ENCODE peak calls at places on chromosomes 5 and 9, in six cellular contexts. F, P, D, Y, C and K are unnamed samples.

GRCh38 chr9:109329274-109330258 is 8.7 kb upstream of the EPB41L4B start:
- DNase-seq in C (no peak), Y (peak), D (peak), P (no peak), F (peak), K (no peak)

GRCh38 chr5:74866653-74867162 is 521 bp upstream of the FAM169A start:
- DNase-seq in P (peak), C (no peak), F (no peak), Y (peak), D (no peak), K (no peak)

GRCh38 chr9:113913426-113914195 is 37.5 kb downstream of the ZNF618 start:
- DNase-seq in P (no peak), Y (no peak), D (peak), F (peak), C (no peak), K (no peak)

GRCh38 chr5:87732875-87733768 is 320.4 kb upstream of the CCNH start:
- DNase-seq in F (no peak), D (no peak), P (no peak), Y (no peak), C (no peak), K (no peak)

GRCh38 chr5:156094001-156094400 is 233.0 kb upstream of the SGCD start:
- DNase-seq in Y (no peak), P (no peak), C (no peak), F (no peak), D (no peak), K (no peak)

GRCh38 chr5:103589416-103590175 is 27.0 kb upstream of the NUDT12 start:
- DNase-seq in C (peak), P (no peak), D (no peak), F (peak), Y (no peak), K (no peak)

GRCh38 chr9:127626752-127627493 is 14.8 kb downstream of the STXBP1 start:
- DNase-seq in D (no peak), F (no peak), Y (no peak), C (no peak), P (no peak), K (no peak)

GRCh38 chr9:96654450-96655197 is 493 bp downstream of the PRXL2C start:
- DNase-seq in F (peak), D (peak), C (peak), Y (peak), P (peak), K (no peak)

GRCh38 chr9:83060557-83060956 is 2.4 kb downstream of the RASEF start:
- DNase-seq in D (peak), C (no peak), P (peak), Y (peak), F (no peak), K (no peak)

GRCh38 chr9:132614324-132614723 is 31.9 kb downstream of the BARHL1 start:
- DNase-seq in F (no peak), P (no peak), Y (no peak), D (no peak), C (no peak), K (no peak)

GRCh38 chr5:78283105-78283504 is 11.4 kb downstream of the AP3B1 start:
- DNase-seq in Y (no peak), C (no peak), P (no peak), F (no peak), D (no peak), K (no peak)

GRCh38 chr5:103569313-103570060 is 6.9 kb upstream of the NUDT12 start:
- DNase-seq in C (no peak), D (peak), F (no peak), P (no peak), Y (peak), K (peak)

GRCh38 chr5:24364711-24365110 is 280.1 kb downstream of the CDH10 start:
- DNase-seq in F (no peak), Y (peak), P (no peak), C (no peak), D (no peak), K (no peak)

GRCh38 chr5:136137497-136138220 is 5.0 kb downstream of the SMAD5 start:
- DNase-seq in D (no peak), P (no peak), C (no peak), F (no peak), Y (no peak), K (no peak)

GRCh38 chr5:119221330-119221729 is 134.5 kb upstream of the TNFAIP8 start:
- DNase-seq in C (no peak), F (no peak), Y (no peak), D (no peak), P (no peak), K (no peak)

GRCh38 chr5:14879985-14880589 is 8.5 kb upstream of the ANKH start:
- DNase-seq in C (no peak), F (peak), D (no peak), P (no peak), Y (peak), K (no peak)

GRCh38 chr5:174052636-174053035 is 7.1 kb downstream of the NSG2 start:
- DNase-seq in P (no peak), Y (no peak), D (no peak), C (no peak), F (no peak), K (no peak)

GRCh38 chr5:144191998-144192397 is 21.3 kb downstream of the KCTD16 start:
- DNase-seq in D (no peak), C (peak), Y (peak), P (peak), F (peak), K (peak)

GRCh38 chr5:40165789-40166728 is 513.7 kb upstream of the PTGER4 start:
- DNase-seq in D (no peak), P (no peak), F (peak), C (peak), Y (no peak), K (no peak)

GRCh38 chr5:150113047-150113744 is 26.8 kb upstream of the CSF1R start:
- DNase-seq in Y (peak), P (no peak), D (peak), F (peak), C (no peak), K (no peak)

GRCh38 chr9:91089405-91090131 is 272.1 kb downstream of the AUH start:
- DNase-seq in F (peak), D (peak), C (peak), P (no peak), Y (peak), K (no peak)

GRCh38 chr5:154722097-154722496 is 33.1 kb upstream of the LARP1 start:
- DNase-seq in C (no peak), D (no peak), F (no peak), P (no peak), Y (no peak), K (no peak)

GRCh38 chr5:40568548-40568947 is 111.2 kb upstream of the PTGER4 start:
- DNase-seq in P (no peak), C (no peak), Y (no peak), F (no peak), D (no peak), K (no peak)

GRCh38 chr5:8949908-8950307 is 596.0 kb downstream of the SEMA5A start:
- DNase-seq in P (no peak), C (no peak), Y (no peak), F (no peak), D (no peak), K (peak)

GRCh38 chr5:141363952-141364660 is at the start of gene PCDHGA5:
- DNase-seq in Y (no peak), F (peak), P (no peak), C (no peak), D (no peak), K (no peak)

DNA sequence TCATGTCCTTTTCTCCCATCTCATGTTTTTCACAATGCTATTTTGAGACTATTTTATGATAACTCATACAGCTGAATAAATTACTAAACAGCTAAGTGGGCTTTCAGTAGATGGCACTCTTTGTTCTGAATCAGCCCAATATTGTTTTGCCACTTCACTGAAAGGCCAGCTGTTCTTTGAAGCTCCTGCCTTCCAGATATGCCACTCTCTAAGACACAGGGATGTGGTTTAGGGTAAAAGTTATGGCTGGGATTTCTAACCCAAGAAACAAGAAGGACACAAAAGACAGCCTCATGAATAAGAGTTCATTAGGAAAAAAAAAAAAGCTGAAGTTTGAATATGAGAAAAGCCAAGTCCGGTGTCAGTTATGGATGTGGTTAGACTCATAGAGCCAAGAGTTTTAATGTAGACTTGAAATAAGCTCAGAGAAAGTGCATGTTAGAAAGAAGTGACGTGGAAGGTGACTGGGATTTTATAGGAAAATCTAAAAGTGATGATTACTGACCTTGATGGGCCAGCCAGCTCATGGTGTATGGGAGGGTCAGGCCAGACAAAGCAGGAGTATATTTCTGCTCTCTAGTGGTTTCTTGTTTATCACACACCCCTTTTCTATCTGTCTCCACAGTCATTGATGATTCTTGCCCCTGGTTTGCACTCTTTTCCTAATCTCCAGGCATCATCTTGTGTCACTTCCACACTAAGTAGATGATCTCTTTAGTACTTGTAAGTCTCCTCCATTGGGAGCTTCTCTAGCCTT is 488.5 kb downstream of the NR2F1-AS1 start:
- DNase-seq in D (no peak), F (peak), Y (no peak), P (no peak), C (peak), K (peak)
- TF ChIP-seq CTCF in D (no peak), F (peak), Y (peak), P (peak), C (peak), K (peak)

GRCh38 chr9:125522328-125522725 is 184.7 kb downstream of the MAPKAP1 start:
- DNase-seq in P (no peak), Y (no peak), F (peak), C (peak), D (no peak), K (no peak)
- H3K4me3 ChIP-seq in P (no peak), Y (no peak), F (no peak), C (no peak), D (no peak), K (no peak)

DNA sequence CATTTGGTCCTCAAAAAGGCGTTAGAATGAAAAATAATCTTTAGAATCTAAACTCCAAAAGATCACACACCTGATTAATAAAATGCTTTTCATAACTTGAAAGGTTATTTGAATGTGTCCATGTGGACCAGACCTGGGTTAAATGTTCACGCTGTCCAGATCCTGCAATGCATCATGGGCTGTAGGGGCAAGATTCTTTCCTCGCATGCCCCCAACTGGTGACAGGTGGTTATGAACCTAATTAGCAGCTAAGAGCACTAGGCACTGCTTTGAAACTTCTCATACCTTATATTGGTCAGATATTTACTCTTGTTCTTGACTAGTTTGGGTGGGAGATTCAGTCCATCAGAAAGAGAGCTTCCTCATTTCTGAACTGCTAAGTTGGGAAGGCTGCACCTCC is 19.3 kb upstream of the PIP5K1B start:
- DNase-seq in F (peak), C (no peak), D (peak), Y (no peak), P (peak), K (no peak)
- TF ChIP-seq CTCF in F (peak), C (no peak), D (no peak), Y (peak), P (no peak), K (peak)

DNA sequence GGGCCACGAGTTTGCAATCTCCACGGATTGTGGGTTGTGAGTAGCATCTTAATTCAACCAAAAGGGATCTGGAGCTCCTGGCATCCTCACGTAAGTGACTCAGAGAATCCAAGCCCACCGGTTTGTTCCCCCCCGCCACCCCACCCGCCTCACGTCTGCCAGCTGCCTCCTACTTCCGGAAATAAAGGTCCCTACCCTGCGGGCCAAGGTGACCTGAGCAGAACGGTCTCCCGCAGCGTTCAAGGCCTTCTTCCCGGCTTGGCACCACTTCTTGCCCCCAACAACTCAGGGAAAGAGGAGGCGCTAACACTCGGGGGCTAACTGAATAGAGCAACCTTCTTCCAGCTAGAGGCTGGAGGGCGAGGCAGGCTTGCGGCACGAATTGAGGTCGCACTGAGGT is 8.8 kb upstream of the GPRIN1 start:
- DNase-seq in Y (no peak), C (no peak), D (no peak), P (no peak), F (no peak), K (no peak)
- H3K4me3 ChIP-seq in Y (no peak), C (peak), D (peak), P (no peak), F (no peak), K (peak)

DNA sequence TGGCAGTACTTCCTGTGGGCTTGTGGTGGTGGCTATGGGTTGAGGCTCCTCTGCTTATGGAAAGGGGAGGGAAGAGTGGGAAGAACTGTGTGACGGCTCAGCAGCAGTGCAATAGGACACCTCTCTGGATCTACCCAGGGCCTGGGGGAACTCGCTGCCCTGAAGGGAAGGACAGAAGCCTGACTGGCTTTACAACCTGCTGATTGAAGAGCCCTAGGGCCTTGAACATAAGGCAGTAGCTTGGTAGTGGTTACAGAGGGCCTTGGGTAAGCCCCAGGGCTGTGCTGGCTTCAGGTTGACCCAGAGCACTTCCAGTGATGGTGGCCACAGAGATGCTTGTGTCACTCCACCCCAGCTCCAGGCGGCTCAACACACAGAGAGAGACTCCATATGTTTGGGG is 5.5 kb downstream of the CCIN start:
- DNase-seq in C (no peak), F (no peak), D (no peak), Y (no peak), P (no peak), K (no peak)
- TF ChIP-seq CTCF in C (no peak), F (no peak), D (no peak), Y (no peak), P (no peak), K (no peak)

DNA sequence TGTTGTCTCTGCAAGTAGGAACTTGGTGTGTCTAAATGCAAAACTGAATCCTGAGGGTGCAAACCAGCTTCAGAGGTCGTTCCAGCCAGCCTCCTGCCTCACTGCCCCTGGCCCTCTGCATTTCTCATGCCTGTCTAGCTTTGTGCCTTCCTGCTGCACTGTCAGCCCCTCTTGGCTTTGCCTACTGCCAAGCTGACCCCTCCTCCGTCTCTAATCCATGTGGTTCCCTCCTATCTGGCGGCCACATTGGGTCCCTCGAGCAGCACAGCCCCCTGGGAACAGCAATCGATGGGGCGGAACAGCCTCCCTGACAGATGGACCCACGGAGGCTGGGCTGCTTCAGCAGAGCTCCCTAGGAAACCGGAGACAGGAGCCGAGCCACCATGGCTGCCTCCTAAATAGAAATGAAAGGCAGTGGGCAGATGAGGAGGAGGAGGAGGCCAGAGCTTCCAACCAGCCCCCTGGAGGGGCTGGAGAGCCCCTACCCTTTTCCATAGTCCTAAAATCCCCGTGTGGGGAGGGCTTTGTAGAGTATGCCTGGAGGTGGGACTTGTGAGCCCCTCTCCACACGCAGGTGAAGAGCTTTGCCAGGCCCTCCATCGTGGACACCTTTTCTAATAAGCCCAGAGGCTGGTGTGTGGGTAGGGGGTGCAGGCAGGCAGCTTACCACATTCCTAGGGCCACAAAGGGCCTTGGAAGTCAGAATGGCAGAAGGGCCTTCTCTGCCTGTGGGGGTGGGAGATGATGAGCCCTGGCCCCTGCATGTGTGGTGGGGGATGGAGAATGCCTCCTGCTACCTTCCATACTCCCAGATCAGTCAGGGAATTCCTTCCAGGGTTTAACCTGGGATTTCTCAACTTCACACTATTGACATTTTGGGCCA is 9.2 kb upstream of the CXXC5 start:
- DNase-seq in Y (peak), C (no peak), P (no peak), F (no peak), D (peak), K (no peak)
- H3K4me3 ChIP-seq in Y (no peak), C (no peak), P (no peak), F (no peak), D (no peak), K (no peak)

DNA sequence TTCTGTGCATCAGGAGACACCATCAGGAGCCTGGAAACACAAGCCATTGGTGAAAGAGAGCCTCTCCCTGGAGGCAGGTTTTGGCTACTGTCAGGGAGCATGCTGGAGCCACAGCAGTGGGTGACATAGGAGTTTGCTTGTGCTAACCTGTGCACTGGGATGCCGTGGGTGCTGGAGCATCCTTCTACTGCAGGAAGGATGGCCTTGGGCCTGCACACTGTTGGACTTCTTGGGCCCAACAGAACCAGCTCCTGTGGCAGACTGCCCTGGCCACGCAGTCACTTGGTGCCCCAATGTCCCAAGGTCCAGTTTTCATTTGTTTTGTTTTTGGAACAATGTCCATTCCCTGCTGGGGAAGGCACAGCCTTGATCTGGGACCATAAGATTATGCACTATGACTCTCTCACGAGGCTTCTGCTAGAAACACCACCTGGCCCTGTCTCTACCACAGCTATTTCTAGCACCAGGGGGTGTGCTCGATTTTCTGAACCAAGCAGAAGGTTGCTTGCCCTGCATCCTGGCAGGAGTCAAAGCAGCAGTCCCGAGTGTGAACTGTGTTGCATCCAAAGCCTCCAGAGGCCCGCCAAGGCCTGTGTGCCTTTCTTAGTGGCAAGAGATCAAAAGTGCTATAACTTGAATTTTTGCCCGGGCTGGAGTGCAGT is 5.5 kb upstream of the LTC4S start:
- DNase-seq in C (no peak), D (no peak), P (no peak), F (no peak), Y (no peak), K (no peak)
- TF ChIP-seq CTCF in C (no peak), D (no peak), P (no peak), F (no peak), Y (no peak), K (no peak)

GRCh38 chr5:61942462-61943049 is 363.4 kb upstream of the KIF2A start:
- DNase-seq in Y (no peak), P (no peak), C (no peak), F (no peak), D (no peak), K (no peak)
- H3K4me3 ChIP-seq in Y (no peak), P (no peak), C (no peak), F (no peak), D (no peak), K (no peak)

DNA sequence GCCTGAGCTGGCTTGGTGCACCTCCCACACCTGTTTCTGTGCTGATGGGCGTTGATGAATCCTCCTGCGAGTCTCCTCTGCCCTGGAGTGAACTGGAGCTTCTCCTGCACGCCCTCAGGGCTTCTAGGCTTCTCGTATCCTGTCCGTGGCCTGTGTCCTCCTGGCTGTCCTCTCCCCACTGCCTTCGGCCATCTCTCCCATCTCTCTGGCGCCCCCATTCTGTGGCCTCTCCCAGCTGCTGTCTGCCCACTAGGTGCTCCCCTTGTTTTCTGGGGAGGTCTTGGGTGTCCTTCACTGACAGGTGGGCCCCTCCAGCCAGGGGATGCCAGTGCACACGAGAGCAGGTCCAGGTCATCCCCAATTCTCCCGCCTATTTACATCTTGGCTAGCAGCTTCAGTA is 28.8 kb downstream of the AHRR start:
- DNase-seq in Y (peak), F (no peak), C (no peak), D (no peak), P (no peak), K (no peak)
- TF ChIP-seq CTCF in Y (no peak), F (peak), C (peak), D (no peak), P (no peak), K (peak)